ENCODE peak calls at places on chromosomes 5 and 9, in four cellular contexts. F, I, N and H are unnamed samples.

GRCh38 chr5:149904293-149904886 is 40.2 kb downstream of the PDE6A start:
- DNase-seq in F (no peak), I (peak; percentile 51), N (no peak), H (no peak)

GRCh38 chr5:171755354-171755821 is 30.2 kb upstream of the SMIM23 start:
- DNase-seq in N (no peak), F (no peak), I (peak; percentile 12), H (no peak)

GRCh38 chr5:33059081-33059480 is 348.0 kb downstream of the NPR3 start:
- DNase-seq in N (no peak), F (no peak), I (no peak), H (no peak)

GRCh38 chr9:136178061-136178772 is 26.7 kb downstream of the LHX3 start:
- DNase-seq in I (no peak), F (peak; percentile 8), N (no peak), H (no peak)

GRCh38 chr5:80620206-80620605 is 34.2 kb upstream of the MSH3 start:
- DNase-seq in I (no peak), N (no peak), F (no peak), H (no peak)

GRCh38 chr9:88076286-88077070 is 61.8 kb downstream of the SPATA31C2 start:
- DNase-seq in F (peak; percentile 71), I (peak; percentile 50), N (no peak), H (peak; percentile 47)

GRCh38 chr9:5455181-5455580 is 4.8 kb downstream of the CD274 start:
- DNase-seq in N (no peak), F (no peak), I (no peak), H (no peak)

GRCh38 chr9:130936285-130937117 is 2.5 kb downstream of the FIBCD1 start:
- DNase-seq in N (no peak), F (peak; percentile 70), I (peak; percentile 28), H (peak; percentile 64)

GRCh38 chr9:102101723-102102122 is 363.3 kb upstream of the GRIN3A start:
- DNase-seq in N (no peak), F (no peak), I (no peak), H (no peak)

GRCh38 chr5:82512025-82512424 is 233.9 kb upstream of the RPS23 start:
- DNase-seq in I (no peak), F (no peak), N (peak; percentile 8), H (no peak)

GRCh38 chr9:129836342-129837007 is 1.2 kb downstream of the USP20 start:
- DNase-seq in N (no peak), I (no peak), F (peak; percentile 26), H (no peak)

GRCh38 chr9:85173967-85174366 is 504.4 kb downstream of the NTRK2 start:
- DNase-seq in F (no peak), N (no peak), I (no peak), H (no peak)

GRCh38 chr5:64811050-64811640 is 42.4 kb downstream of the CWC27 start:
- DNase-seq in I (peak; percentile 57), N (peak; percentile 5), F (no peak), H (peak; percentile 56)

GRCh38 chr9:76215066-76215465 is 179.2 kb downstream of the RFK start:
- DNase-seq in N (no peak), I (no peak), F (no peak), H (no peak)

GRCh38 chr5:16427572-16427971 is 38.0 kb downstream of the ZNF622 start:
- DNase-seq in I (no peak), F (no peak), N (no peak), H (no peak)

GRCh38 chr9:86687788-86688187 is 259.5 kb downstream of the GAS1 start:
- DNase-seq in N (no peak), F (no peak), I (no peak), H (no peak)

GRCh38 chr9:97660345-97660744 is 26.7 kb downstream of the NCBP1 start:
- DNase-seq in N (no peak), F (no peak), I (no peak), H (no peak)

GRCh38 chr9:95336281-95336680 is 18.8 kb upstream of the FANCC start:
- DNase-seq in N (no peak), F (peak; percentile 59), I (peak; percentile 30), H (peak; percentile 35)

GRCh38 chr9:28946648-28947047 is 1373.4 kb upstream of the C9orf72 start:
- DNase-seq in N (no peak), I (no peak), F (no peak), H (no peak)

GRCh38 chr5:180555168-180555921 is 36.0 kb downstream of the SCGB3A1 start:
- DNase-seq in F (no peak), I (no peak), N (no peak), H (peak; percentile 81)

GRCh38 chr5:93583799-93584530 is 943 bp downstream of the NR2F1 start:
- DNase-seq in N (no peak), I (peak; percentile 32), F (peak; percentile 57), H (no peak)

GRCh38 chr9:96514108-96514824 is 64.3 kb downstream of the HABP4 start:
- DNase-seq in F (no peak), N (no peak), I (no peak), H (no peak)

GRCh38 chr5:153780876-153781275 is 257.8 kb downstream of the FAM114A2 start:
- DNase-seq in N (no peak), I (no peak), F (no peak), H (no peak)

GRCh38 chr5:1209896-1210776 is 8.7 kb downstream of the SLC6A19 start:
- DNase-seq in I (no peak), N (no peak), F (no peak), H (no peak)

GRCh38 chr9:129392093-129392541 is 214.1 kb upstream of the IER5L start:
- DNase-seq in N (no peak), F (no peak), I (no peak), H (no peak)

GRCh38 chr5:178347956-178348355 is 115.4 kb upstream of the PHYKPL start:
- DNase-seq in I (no peak), N (no peak), F (no peak), H (no peak)

DNA sequence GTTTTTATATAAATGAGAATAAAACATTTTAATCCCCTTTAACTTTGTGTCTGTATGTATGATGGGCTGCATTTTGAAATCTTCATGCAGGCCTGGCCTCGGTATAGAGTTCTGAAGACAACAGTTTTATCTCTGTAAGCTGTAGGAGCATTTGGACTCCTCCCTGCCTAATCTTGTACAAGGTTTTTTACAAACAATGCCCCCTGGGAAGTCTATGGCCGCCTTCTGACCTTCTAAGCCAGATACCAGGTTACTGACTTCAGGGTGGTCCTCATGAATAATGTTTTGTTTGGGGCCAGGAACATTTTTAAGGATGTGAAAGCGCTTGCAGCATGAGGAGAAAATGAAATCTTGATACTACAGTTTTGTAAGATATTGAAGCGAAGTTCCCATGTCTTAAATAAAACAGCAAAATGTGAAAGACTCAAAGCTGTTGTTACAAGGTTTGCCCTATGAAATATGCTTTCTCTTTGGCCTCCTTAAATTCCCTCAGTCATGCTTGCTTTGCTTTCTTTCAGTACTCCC is 5.1 kb downstream of the ANKDD1B start:
- DNase-seq in I (no peak), F (no peak), N (no peak), H (no peak)
- TF ChIP-seq ESRRA in I (no peak), F (no peak), N (no peak), H (no peak)

DNA sequence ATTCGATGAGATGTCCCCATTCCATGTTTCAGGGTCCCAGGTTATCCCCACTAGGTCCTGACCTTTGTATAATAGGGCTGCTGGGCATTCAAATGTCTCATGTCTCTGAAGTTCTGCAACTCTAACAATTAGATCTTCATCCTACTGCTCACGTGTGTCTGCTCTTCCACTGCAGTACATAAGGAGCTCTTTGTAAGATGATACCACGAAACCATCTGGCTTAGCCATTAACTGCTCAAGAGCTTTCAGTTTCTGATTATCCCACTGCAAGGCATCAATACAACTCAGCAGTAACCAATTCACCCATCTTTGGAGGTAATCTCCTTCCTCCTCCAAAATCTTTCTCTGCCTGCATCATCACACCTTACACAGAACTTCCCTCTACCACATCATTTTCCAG is 49.9 kb upstream of the PPP2CA start:
- DNase-seq in F (no peak), I (no peak), N (peak; percentile 37), H (no peak)
- TF ChIP-seq SP1 in F (no peak), I (no peak), N (no peak), H (no peak)

DNA sequence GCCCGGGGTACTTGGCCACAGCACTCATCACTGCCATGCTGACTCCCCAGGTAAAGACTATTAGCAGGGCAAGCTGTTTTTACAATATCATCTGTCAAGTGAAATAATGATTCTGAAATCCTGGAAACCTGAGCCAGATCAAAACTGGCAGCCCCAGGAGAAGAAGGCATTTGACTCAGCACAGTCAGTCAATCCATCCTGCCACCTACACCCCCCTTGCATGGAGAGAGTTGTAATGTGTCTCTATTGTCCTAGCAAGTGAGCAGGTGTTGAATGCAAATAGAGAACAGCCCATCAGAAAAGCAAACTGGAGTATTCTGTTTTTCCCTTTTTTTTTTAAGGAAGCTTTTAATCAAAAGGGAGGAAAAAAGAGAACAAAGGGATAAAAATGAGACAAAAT is 291.2 kb downstream of the BRINP1 start:
- DNase-seq in I (no peak), F (no peak), N (no peak), H (no peak)
- TF ChIP-seq ESRRA in I (no peak), F (no peak), N (no peak), H (no peak)

DNA sequence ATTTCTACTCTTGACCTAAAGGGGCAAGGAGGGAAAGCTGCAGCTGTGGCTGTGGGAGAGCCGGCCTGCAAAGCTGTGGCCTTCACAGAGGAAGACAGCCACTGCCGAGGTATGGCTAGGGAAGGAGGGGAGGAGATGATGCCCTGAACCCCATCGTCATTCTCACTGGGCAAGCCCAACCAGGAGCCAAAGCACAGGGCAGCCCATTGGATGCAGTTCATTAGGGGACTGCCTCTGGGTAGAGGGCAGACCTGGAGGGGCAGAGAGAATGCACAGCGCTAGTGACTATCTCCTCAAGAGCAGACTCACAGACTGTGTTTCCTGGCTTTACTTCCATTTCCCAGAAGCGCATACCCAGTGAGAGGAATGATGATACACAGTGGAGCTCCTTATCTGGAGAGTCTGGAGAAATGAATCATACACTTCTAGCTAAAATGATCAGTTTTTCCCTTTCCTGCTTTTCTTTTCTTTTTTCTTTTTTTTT is 47.2 kb upstream of the TTC23L start:
- DNase-seq in N (no peak), I (no peak), F (no peak), H (peak; percentile 36)
- TF ChIP-seq SP1 in N (no peak), I (no peak), F (no peak), H (no peak)

GRCh38 chr5:127074466-127074865 is 1.2 kb upstream of the C5orf63 start:
- DNase-seq in F (no peak), N (no peak), I (no peak), H (no peak)
- TF ChIP-seq ESRRA in F (no peak), N (no peak), I (no peak), H (no peak)

GRCh38 chr5:15387931-15388330 is 112.0 kb upstream of the FBXL7 start:
- DNase-seq in N (no peak), I (peak; percentile 42), F (no peak), H (no peak)

GRCh38 chr5:15391648-15392392 is 108.2 kb upstream of the FBXL7 start:
- DNase-seq in I (no peak), F (no peak), N (no peak), H (no peak)

GRCh38 chr5:15388856-15389255 is 111.1 kb upstream of the FBXL7 start:
- DNase-seq in N (no peak), F (no peak), I (no peak), H (no peak)

GRCh38 chr5:15393146-15393545 is 106.8 kb upstream of the FBXL7 start:
- DNase-seq in N (no peak), I (no peak), F (no peak), H (no peak)
- TF ChIP-seq SP1 in N (no peak), I (no peak), F (no peak), H (no peak)

GRCh38 chr9:135036861-135037465 is 50.5 kb upstream of the OLFM1 start:
- DNase-seq in N (no peak), F (no peak), I (no peak), H (no peak)
- TF ChIP-seq ESRRA in N (no peak), F (no peak), I (no peak), H (no peak)